ENCODE peak calls at places on chromosomes 13 and 19, in eight cellular contexts. One of them, this sample, is unnamed.

GRCh38 chr19:51808333-51808986 is 13.5 kb downstream of the FPR3 start:
- DNase-seq in stomach: no peak
- DNase-seq in H1: no peak
- DNase-seq in spleen: no peak
- DNase-seq in breast epithelium: no peak
- DNase-seq in vagina: no peak
- DNase-seq in GM23338: no peak
- DNase-seq in Panc1: peak
- DNase-seq in this sample: no peak

GRCh38 chr13:102914629-102914935 is 68.8 kb downstream of the ERCC5 start:
- DNase-seq in stomach: no peak
- DNase-seq in H1: no peak
- DNase-seq in spleen: no peak
- DNase-seq in breast epithelium: no peak
- DNase-seq in vagina: no peak
- DNase-seq in GM23338: no peak
- DNase-seq in Panc1: no peak
- DNase-seq in this sample: no peak

GRCh38 chr19:1027953-1028902 is 1.8 kb downstream of the CNN2 start:
- DNase-seq in stomach: peak
- DNase-seq in H1: no peak
- DNase-seq in spleen: peak
- DNase-seq in breast epithelium: peak
- DNase-seq in vagina: no peak
- DNase-seq in GM23338: peak
- DNase-seq in Panc1: no peak
- DNase-seq in this sample: peak

GRCh38 chr19:37513397-37513796 is 6.7 kb downstream of the ZNF793 start:
- DNase-seq in stomach: no peak
- DNase-seq in H1: no peak
- DNase-seq in spleen: no peak
- DNase-seq in breast epithelium: no peak
- DNase-seq in vagina: no peak
- DNase-seq in GM23338: no peak
- DNase-seq in Panc1: no peak
- DNase-seq in this sample: no peak

GRCh38 chr13:28819046-28819747 is 942 bp upstream of the MTUS2 start:
- DNase-seq in stomach: no peak
- DNase-seq in H1: no peak
- DNase-seq in spleen: no peak
- DNase-seq in breast epithelium: no peak
- DNase-seq in vagina: no peak
- DNase-seq in GM23338: peak
- DNase-seq in Panc1: no peak
- DNase-seq in this sample: no peak

GRCh38 chr19:43784251-43784980 is 3.6 kb upstream of the KCNN4 start:
- DNase-seq in stomach: peak
- DNase-seq in H1: no peak
- DNase-seq in spleen: no peak
- DNase-seq in breast epithelium: peak
- DNase-seq in vagina: no peak
- DNase-seq in GM23338: no peak
- DNase-seq in Panc1: no peak
- DNase-seq in this sample: peak

GRCh38 chr13:113665582-113666323 is 1.3 kb upstream of the GRK1 start:
- DNase-seq in stomach: peak
- DNase-seq in H1: no peak
- DNase-seq in spleen: peak
- DNase-seq in breast epithelium: no peak
- DNase-seq in vagina: no peak
- DNase-seq in GM23338: no peak
- DNase-seq in Panc1: no peak
- DNase-seq in this sample: no peak

GRCh38 chr13:98582947-98583346 is 6.0 kb upstream of the STK24 start:
- DNase-seq in stomach: no peak
- DNase-seq in H1: no peak
- DNase-seq in spleen: no peak
- DNase-seq in breast epithelium: peak
- DNase-seq in vagina: peak
- DNase-seq in GM23338: no peak
- DNase-seq in Panc1: no peak
- DNase-seq in this sample: no peak

GRCh38 chr19:4140237-4140711 is 13.2 kb upstream of the CREB3L3 start:
- DNase-seq in stomach: no peak
- DNase-seq in H1: peak
- DNase-seq in spleen: peak
- DNase-seq in breast epithelium: no peak
- DNase-seq in vagina: no peak
- DNase-seq in GM23338: peak
- DNase-seq in Panc1: no peak
- DNase-seq in this sample: peak

GRCh38 chr19:1417145-1417544 is 9.8 kb downstream of the DAZAP1 start:
- DNase-seq in stomach: no peak
- DNase-seq in H1: no peak
- DNase-seq in spleen: no peak
- DNase-seq in breast epithelium: no peak
- DNase-seq in vagina: no peak
- DNase-seq in GM23338: no peak
- DNase-seq in Panc1: no peak
- DNase-seq in this sample: no peak

GRCh38 chr19:29260477-29261317 is 47.7 kb upstream of the UQCRFS1 start:
- DNase-seq in stomach: no peak
- DNase-seq in H1: no peak
- DNase-seq in spleen: no peak
- DNase-seq in breast epithelium: no peak
- DNase-seq in vagina: no peak
- DNase-seq in GM23338: peak
- DNase-seq in Panc1: peak
- DNase-seq in this sample: peak

GRCh38 chr19:8487137-8487851 is 15.1 kb downstream of the PRAM1 start:
- DNase-seq in stomach: no peak
- DNase-seq in H1: no peak
- DNase-seq in spleen: peak
- DNase-seq in breast epithelium: no peak
- DNase-seq in vagina: no peak
- DNase-seq in GM23338: no peak
- DNase-seq in Panc1: no peak
- DNase-seq in this sample: no peak

GRCh38 chr13:27044837-27045570 is 126.6 kb downstream of the USP12 start:
- DNase-seq in stomach: no peak
- DNase-seq in H1: no peak
- DNase-seq in spleen: no peak
- DNase-seq in breast epithelium: no peak
- DNase-seq in vagina: no peak
- DNase-seq in GM23338: no peak
- DNase-seq in Panc1: no peak
- DNase-seq in this sample: peak

GRCh38 chr13:83883061-83883523 is 818 bp upstream of the SLITRK1 start:
- DNase-seq in stomach: no peak
- DNase-seq in H1: no peak
- DNase-seq in spleen: no peak
- DNase-seq in breast epithelium: no peak
- DNase-seq in vagina: no peak
- DNase-seq in GM23338: peak
- DNase-seq in Panc1: no peak
- DNase-seq in this sample: no peak

GRCh38 chr19:43425567-43426392 is 11.1 kb downstream of the TEX101 start:
- DNase-seq in stomach: peak
- DNase-seq in H1: no peak
- DNase-seq in spleen: no peak
- DNase-seq in breast epithelium: no peak
- DNase-seq in vagina: no peak
- DNase-seq in GM23338: peak
- DNase-seq in Panc1: no peak
- DNase-seq in this sample: no peak

GRCh38 chr19:38213911-38214625 is 10.0 kb downstream of the DPF1 start:
- DNase-seq in stomach: no peak
- DNase-seq in H1: no peak
- DNase-seq in spleen: no peak
- DNase-seq in breast epithelium: no peak
- DNase-seq in vagina: no peak
- DNase-seq in GM23338: peak
- DNase-seq in Panc1: no peak
- DNase-seq in this sample: no peak

GRCh38 chr13:94524407-94524806 is 44.9 kb upstream of the DCT start:
- DNase-seq in stomach: no peak
- DNase-seq in H1: no peak
- DNase-seq in spleen: no peak
- DNase-seq in breast epithelium: no peak
- DNase-seq in vagina: no peak
- DNase-seq in GM23338: no peak
- DNase-seq in Panc1: no peak
- DNase-seq in this sample: no peak
- TF ChIP-seq POLR2AphosphoS5 in stomach: no peak
- TF ChIP-seq POLR2AphosphoS5 in H1: no peak
- TF ChIP-seq POLR2AphosphoS5 in spleen: no peak
- TF ChIP-seq POLR2AphosphoS5 in breast epithelium: no peak
- TF ChIP-seq POLR2AphosphoS5 in vagina: no peak
- TF ChIP-seq POLR2AphosphoS5 in GM23338: no peak
- TF ChIP-seq POLR2AphosphoS5 in Panc1: no peak
- TF ChIP-seq POLR2AphosphoS5 in this sample: no peak

GRCh38 chr13:111066544-111066943 is 48.6 kb upstream of the ARHGEF7 start:
- DNase-seq in stomach: no peak
- DNase-seq in H1: no peak
- DNase-seq in spleen: no peak
- DNase-seq in breast epithelium: no peak
- DNase-seq in vagina: no peak
- DNase-seq in GM23338: peak
- DNase-seq in Panc1: no peak
- DNase-seq in this sample: no peak

GRCh38 chr13:111068009-111068350 is 47.1 kb upstream of the ARHGEF7 start:
- DNase-seq in stomach: no peak
- DNase-seq in H1: no peak
- DNase-seq in spleen: no peak
- DNase-seq in breast epithelium: no peak
- DNase-seq in vagina: no peak
- DNase-seq in GM23338: no peak
- DNase-seq in Panc1: no peak
- DNase-seq in this sample: no peak

GRCh38 chr13:111064661-111065060 is 50.4 kb upstream of the ARHGEF7 start:
- DNase-seq in stomach: no peak
- DNase-seq in H1: no peak
- DNase-seq in spleen: no peak
- DNase-seq in breast epithelium: no peak
- DNase-seq in vagina: no peak
- DNase-seq in GM23338: no peak
- DNase-seq in Panc1: no peak
- DNase-seq in this sample: no peak

GRCh38 chr13:111062305-111062704 is 52.8 kb upstream of the ARHGEF7 start:
- DNase-seq in stomach: no peak
- DNase-seq in H1: no peak
- DNase-seq in spleen: no peak
- DNase-seq in breast epithelium: no peak
- DNase-seq in vagina: no peak
- DNase-seq in GM23338: no peak
- DNase-seq in Panc1: no peak
- DNase-seq in this sample: no peak

GRCh38 chr13:111065698-111066097 is 49.4 kb upstream of the ARHGEF7 start:
- DNase-seq in stomach: no peak
- DNase-seq in H1: no peak
- DNase-seq in spleen: no peak
- DNase-seq in breast epithelium: no peak
- DNase-seq in vagina: no peak
- DNase-seq in GM23338: no peak
- DNase-seq in Panc1: no peak
- DNase-seq in this sample: no peak
- TF ChIP-seq POLR2AphosphoS5 in stomach: no peak
- TF ChIP-seq POLR2AphosphoS5 in H1: no peak
- TF ChIP-seq POLR2AphosphoS5 in spleen: no peak
- TF ChIP-seq POLR2AphosphoS5 in breast epithelium: no peak
- TF ChIP-seq POLR2AphosphoS5 in vagina: no peak
- TF ChIP-seq POLR2AphosphoS5 in GM23338: no peak
- TF ChIP-seq POLR2AphosphoS5 in Panc1: no peak
- TF ChIP-seq POLR2AphosphoS5 in this sample: no peak

DNA sequence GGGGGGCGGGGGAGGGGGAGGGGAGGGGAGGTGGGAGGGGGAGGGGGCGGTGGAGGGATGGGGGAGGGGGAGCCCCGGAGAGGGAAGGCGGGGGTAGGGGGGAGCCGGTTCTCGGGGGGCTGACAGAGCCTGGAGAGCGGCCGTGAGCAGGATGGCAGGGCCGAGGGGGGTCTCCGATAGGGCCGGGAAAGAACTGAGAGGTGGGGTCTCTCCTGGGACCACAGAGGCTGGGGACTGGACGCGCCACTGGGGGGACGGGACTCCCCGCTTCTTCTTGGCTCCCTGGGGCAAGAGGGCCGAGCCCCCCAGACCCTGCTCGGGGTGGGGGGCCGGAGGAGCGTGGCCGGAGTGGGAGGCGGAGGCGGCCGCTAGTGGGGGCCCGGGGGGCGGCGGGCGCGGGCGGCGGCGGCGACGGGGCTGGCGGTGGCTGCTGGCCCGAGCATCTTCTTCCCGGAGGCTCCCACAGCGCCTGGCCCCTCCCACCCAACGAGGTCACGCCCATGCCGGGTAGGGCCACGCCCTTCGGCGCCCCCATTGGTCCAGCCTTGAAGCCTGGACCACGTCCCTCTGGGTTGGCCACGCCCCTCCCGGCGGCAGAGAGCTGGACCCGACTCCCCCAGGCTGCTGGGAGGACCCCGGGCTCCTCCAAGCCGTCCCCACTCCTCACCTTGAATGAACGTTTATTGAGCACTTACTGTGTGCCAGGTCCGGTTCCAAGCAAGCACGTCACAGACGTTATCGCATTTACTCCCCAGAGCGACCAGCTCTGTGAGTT is at the start of gene NOVA2:
- DNase-seq in stomach: peak
- DNase-seq in H1: peak
- DNase-seq in spleen: peak
- DNase-seq in breast epithelium: peak
- DNase-seq in vagina: no peak
- DNase-seq in GM23338: peak
- DNase-seq in Panc1: no peak
- DNase-seq in this sample: peak
- TF ChIP-seq POLR2AphosphoS5 in stomach: no peak
- TF ChIP-seq POLR2AphosphoS5 in H1: no peak
- TF ChIP-seq POLR2AphosphoS5 in spleen: no peak
- TF ChIP-seq POLR2AphosphoS5 in breast epithelium: no peak
- TF ChIP-seq POLR2AphosphoS5 in vagina: no peak
- TF ChIP-seq POLR2AphosphoS5 in GM23338: no peak
- TF ChIP-seq POLR2AphosphoS5 in Panc1: no peak
- TF ChIP-seq POLR2AphosphoS5 in this sample: no peak

DNA sequence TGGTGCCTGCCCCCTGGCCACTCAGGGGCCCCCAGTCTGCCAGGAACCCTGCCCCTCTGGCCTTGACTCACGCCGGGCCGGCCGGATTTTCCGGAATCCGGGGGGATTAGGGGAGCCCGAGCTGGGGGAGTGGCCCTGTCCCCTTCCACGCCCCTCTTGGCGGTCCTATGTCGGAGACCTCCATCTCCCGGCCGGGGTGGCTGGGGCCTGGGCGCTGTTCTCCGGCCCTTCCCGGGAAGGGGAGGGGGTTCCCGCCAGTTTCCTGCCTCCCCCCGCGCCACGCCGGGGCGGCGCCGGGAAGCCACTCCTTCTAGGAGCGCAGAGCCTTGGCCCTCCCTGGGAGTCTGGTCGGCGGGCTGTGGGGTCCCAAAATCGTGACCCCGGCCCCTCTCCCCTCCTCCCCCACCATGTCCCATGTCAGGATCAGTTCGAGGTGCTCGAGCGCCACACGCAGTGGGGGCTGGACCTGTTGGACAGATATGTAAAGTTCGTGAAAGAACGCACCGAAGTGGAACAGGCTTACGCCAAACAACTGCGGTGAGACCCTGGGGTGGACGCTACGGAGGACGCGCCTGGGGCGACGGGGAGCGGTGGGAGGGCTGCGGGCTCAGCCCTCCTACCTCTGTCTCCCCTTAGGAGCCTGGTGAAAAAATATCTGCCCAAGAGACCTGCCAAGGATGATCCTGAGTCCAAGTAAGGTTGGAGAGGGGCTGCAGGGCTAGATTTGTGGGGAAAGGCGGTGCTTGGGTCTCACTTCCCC is 1.3 kb downstream of the TRIP10 start:
- DNase-seq in stomach: peak
- DNase-seq in H1: no peak
- DNase-seq in spleen: peak
- DNase-seq in breast epithelium: no peak
- DNase-seq in vagina: no peak
- DNase-seq in GM23338: peak
- DNase-seq in Panc1: no peak
- DNase-seq in this sample: peak
- TF ChIP-seq POLR2AphosphoS5 in stomach: peak
- TF ChIP-seq POLR2AphosphoS5 in H1: no peak
- TF ChIP-seq POLR2AphosphoS5 in spleen: peak
- TF ChIP-seq POLR2AphosphoS5 in breast epithelium: no peak
- TF ChIP-seq POLR2AphosphoS5 in vagina: peak
- TF ChIP-seq POLR2AphosphoS5 in GM23338: no peak
- TF ChIP-seq POLR2AphosphoS5 in Panc1: no peak
- TF ChIP-seq POLR2AphosphoS5 in this sample: no peak

This sample was measured in K562.